ENCODE peak calls at places on chromosomes 16 and 17, in five cellular contexts. One of them, this sample, is unnamed.

GRCh38 chr16:28218109-28218508 is 6.3 kb upstream of the XPO6 start:
- DNase-seq in OCI-LY7: peak; percentile 60
- DNase-seq in GM23248: peak; percentile 74
- DNase-seq in PC-9: peak; percentile 12
- DNase-seq in astrocyte: no peak
- DNase-seq in this sample: peak; percentile 78

GRCh38 chr16:66486773-66487579 is 59.9 kb downstream of the BEAN1 start:
- DNase-seq in PC-9: peak; percentile 92
- DNase-seq in GM23248: peak; percentile 88
- DNase-seq in OCI-LY7: no peak
- DNase-seq in astrocyte: peak; percentile 78
- DNase-seq in this sample: no peak

GRCh38 chr17:9456265-9456664 is 119.4 kb downstream of the STX8 start:
- DNase-seq in GM23248: no peak
- DNase-seq in PC-9: no peak
- DNase-seq in astrocyte: no peak
- DNase-seq in OCI-LY7: no peak
- DNase-seq in this sample: no peak

GRCh38 chr17:79077587-79077986 is 3.0 kb downstream of the ENGASE start:
- DNase-seq in PC-9: no peak
- DNase-seq in astrocyte: no peak
- DNase-seq in GM23248: no peak
- DNase-seq in OCI-LY7: no peak
- DNase-seq in this sample: no peak

GRCh38 chr17:72421128-72422092 is 300.6 kb downstream of the SOX9 start:
- DNase-seq in PC-9: peak; percentile 90
- DNase-seq in GM23248: peak; percentile 98
- DNase-seq in OCI-LY7: peak; percentile 4
- DNase-seq in astrocyte: peak; percentile 99
- DNase-seq in this sample: no peak

GRCh38 chr16:57501492-57501891 is 15.2 kb upstream of the DOK4 start:
- DNase-seq in GM23248: no peak
- DNase-seq in astrocyte: no peak
- DNase-seq in PC-9: no peak
- DNase-seq in OCI-LY7: no peak
- DNase-seq in this sample: no peak

GRCh38 chr17:3750926-3751325 is 27.2 kb downstream of the HASPIN start:
- DNase-seq in GM23248: no peak
- DNase-seq in astrocyte: no peak
- DNase-seq in PC-9: no peak
- DNase-seq in OCI-LY7: no peak
- DNase-seq in this sample: no peak

GRCh38 chr16:56637814-56638750 is at the start of gene MT1A:
- DNase-seq in GM23248: peak; percentile 74
- DNase-seq in OCI-LY7: no peak
- DNase-seq in astrocyte: peak; percentile 26
- DNase-seq in PC-9: peak; percentile 76
- DNase-seq in this sample: peak; percentile 79

GRCh38 chr16:85982563-85982939 is 83.6 kb downstream of the IRF8 start:
- DNase-seq in OCI-LY7: no peak
- DNase-seq in PC-9: no peak
- DNase-seq in astrocyte: no peak
- DNase-seq in GM23248: no peak
- DNase-seq in this sample: no peak

GRCh38 chr16:69930117-69930776 is 20.9 kb upstream of the CLEC18A start:
- DNase-seq in GM23248: peak; percentile 82
- DNase-seq in OCI-LY7: peak; percentile 68
- DNase-seq in astrocyte: no peak
- DNase-seq in PC-9: peak; percentile 32
- DNase-seq in this sample: peak; percentile 90

GRCh38 chr17:39197380-39198185 is at the start of gene CACNB1:
- DNase-seq in PC-9: peak; percentile 78
- DNase-seq in OCI-LY7: peak; percentile 82
- DNase-seq in astrocyte: peak; percentile 65
- DNase-seq in GM23248: peak; percentile 88
- DNase-seq in this sample: peak; percentile 94

GRCh38 chr17:39199673-39199985 is 454 bp upstream of the RPL19 start:
- DNase-seq in OCI-LY7: no peak
- DNase-seq in GM23248: no peak
- DNase-seq in PC-9: no peak
- DNase-seq in astrocyte: no peak
- DNase-seq in this sample: no peak

GRCh38 chr17:39196191-39196819 is 1.2 kb downstream of the CACNB1 start:
- DNase-seq in astrocyte: no peak
- DNase-seq in GM23248: peak; percentile 47
- DNase-seq in OCI-LY7: no peak
- DNase-seq in PC-9: no peak
- DNase-seq in this sample: no peak

GRCh38 chr17:39196820-39197331 is 593 bp downstream of the CACNB1 start:
- DNase-seq in OCI-LY7: peak; percentile 62
- DNase-seq in astrocyte: no peak
- DNase-seq in PC-9: peak; percentile 64
- DNase-seq in GM23248: peak; percentile 63
- DNase-seq in this sample: peak; percentile 60

GRCh38 chr17:39198186-39198566 is 707 bp upstream of the CACNB1 start:
- DNase-seq in OCI-LY7: no peak
- DNase-seq in astrocyte: no peak
- DNase-seq in PC-9: no peak
- DNase-seq in GM23248: no peak
- DNase-seq in this sample: no peak
- H2AFZ ChIP-seq in OCI-LY7: peak overlapping the region; percentile 23
- H2AFZ ChIP-seq in astrocyte: peak overlapping the region; percentile 70
- H2AFZ ChIP-seq in PC-9: no peak overlapping the region
- H2AFZ ChIP-seq in GM23248: peak overlapping the region; percentile 43
- H2AFZ ChIP-seq in this sample: peak overlapping the region; percentile 81

GRCh38 chr17:45824475-45824874 is 20.2 kb upstream of the SPPL2C start:
- DNase-seq in PC-9: no peak
- DNase-seq in OCI-LY7: no peak
- DNase-seq in astrocyte: no peak
- DNase-seq in GM23248: no peak
- DNase-seq in this sample: peak; percentile 60
- H3K27ac ChIP-seq in PC-9: no peak overlapping the region
- H3K27ac ChIP-seq in OCI-LY7: no peak overlapping the region
- H3K27ac ChIP-seq in astrocyte: no peak overlapping the region
- H3K27ac ChIP-seq in GM23248: no peak overlapping the region
- H3K27ac ChIP-seq in this sample: no peak overlapping the region

GRCh38 chr16:73068546-73069401 is 20.8 kb upstream of the ZFHX3 start:
- DNase-seq in astrocyte: peak; percentile 98
- DNase-seq in PC-9: peak; percentile 59
- DNase-seq in GM23248: peak; percentile 95
- DNase-seq in OCI-LY7: no peak
- DNase-seq in this sample: no peak

GRCh38 chr16:73066927-73067670 is 19.2 kb upstream of the ZFHX3 start:
- DNase-seq in astrocyte: no peak
- DNase-seq in GM23248: peak; percentile 61
- DNase-seq in OCI-LY7: no peak
- DNase-seq in PC-9: no peak
- DNase-seq in this sample: no peak

GRCh38 chr16:73066321-73066926 is 18.5 kb upstream of the ZFHX3 start:
- DNase-seq in PC-9: no peak
- DNase-seq in astrocyte: no peak
- DNase-seq in OCI-LY7: no peak
- DNase-seq in GM23248: no peak
- DNase-seq in this sample: peak; percentile 62

GRCh38 chr16:73069581-73070262 is 21.8 kb upstream of the ZFHX3 start:
- DNase-seq in astrocyte: no peak
- DNase-seq in PC-9: no peak
- DNase-seq in GM23248: no peak
- DNase-seq in OCI-LY7: no peak
- DNase-seq in this sample: no peak

GRCh38 chr16:73067671-73068545 is 20.0 kb upstream of the ZFHX3 start:
- DNase-seq in PC-9: no peak
- DNase-seq in OCI-LY7: no peak
- DNase-seq in GM23248: no peak
- DNase-seq in astrocyte: no peak
- DNase-seq in this sample: no peak
- H2AFZ ChIP-seq in PC-9: peak overlapping the region; percentile 70
- H2AFZ ChIP-seq in OCI-LY7: no peak overlapping the region
- H2AFZ ChIP-seq in GM23248: peak overlapping the region; percentile 70
- H2AFZ ChIP-seq in astrocyte: no peak overlapping the region
- H2AFZ ChIP-seq in this sample: no peak overlapping the region

GRCh38 chr17:38877130-38877851 is 7.4 kb downstream of the LASP1 start:
- DNase-seq in PC-9: no peak
- DNase-seq in astrocyte: no peak
- DNase-seq in OCI-LY7: peak; percentile 93
- DNase-seq in GM23248: no peak
- DNase-seq in this sample: peak; percentile 59
- H3K27ac ChIP-seq in PC-9: peak overlapping the region; percentile 77
- H3K27ac ChIP-seq in astrocyte: no peak overlapping the region
- H3K27ac ChIP-seq in OCI-LY7: peak overlapping the region; percentile 81
- H3K27ac ChIP-seq in GM23248: no peak overlapping the region
- H3K27ac ChIP-seq in this sample: peak overlapping the region; percentile 98

DNA sequence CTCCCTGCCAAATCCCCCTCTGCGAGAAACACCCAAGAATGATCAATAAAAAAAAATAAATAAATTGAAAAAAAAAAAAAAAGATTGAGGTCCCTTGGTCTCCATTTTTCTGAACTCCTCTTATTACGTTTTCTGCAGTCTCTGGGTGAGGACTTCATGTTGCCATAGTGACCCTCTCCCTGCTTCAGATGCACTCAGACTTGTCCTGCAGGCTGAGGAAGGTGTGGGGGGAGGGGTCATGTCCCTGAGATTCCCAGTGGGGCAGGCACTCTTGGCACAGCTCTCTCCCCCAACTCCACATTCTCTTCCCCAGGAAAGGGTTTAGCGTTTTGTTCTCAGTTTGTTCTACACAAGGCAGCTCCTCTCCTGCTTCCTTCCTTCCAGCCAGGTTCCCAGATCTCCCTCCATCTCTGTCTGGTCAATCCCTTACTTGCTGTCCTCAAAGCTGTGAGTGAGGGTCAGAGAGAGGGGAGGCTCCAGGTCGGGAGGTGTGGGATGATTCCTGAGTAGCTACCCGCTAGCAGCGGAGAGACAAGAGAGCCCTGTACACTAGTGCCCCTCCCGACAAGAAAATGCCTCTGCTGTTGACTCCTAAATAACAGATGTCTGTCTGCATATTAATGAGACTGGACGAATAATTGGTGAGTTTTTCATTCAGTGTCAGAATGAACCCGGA is 9.1 kb downstream of the RND2 start:
- DNase-seq in astrocyte: no peak
- DNase-seq in PC-9: no peak
- DNase-seq in OCI-LY7: no peak
- DNase-seq in GM23248: no peak
- DNase-seq in this sample: peak; percentile 73
- H2AFZ ChIP-seq in astrocyte: peak overlapping the region; percentile 69
- H2AFZ ChIP-seq in PC-9: no peak overlapping the region
- H2AFZ ChIP-seq in OCI-LY7: no peak overlapping the region
- H2AFZ ChIP-seq in GM23248: no peak overlapping the region
- H2AFZ ChIP-seq in this sample: peak overlapping the region; percentile 85

DNA sequence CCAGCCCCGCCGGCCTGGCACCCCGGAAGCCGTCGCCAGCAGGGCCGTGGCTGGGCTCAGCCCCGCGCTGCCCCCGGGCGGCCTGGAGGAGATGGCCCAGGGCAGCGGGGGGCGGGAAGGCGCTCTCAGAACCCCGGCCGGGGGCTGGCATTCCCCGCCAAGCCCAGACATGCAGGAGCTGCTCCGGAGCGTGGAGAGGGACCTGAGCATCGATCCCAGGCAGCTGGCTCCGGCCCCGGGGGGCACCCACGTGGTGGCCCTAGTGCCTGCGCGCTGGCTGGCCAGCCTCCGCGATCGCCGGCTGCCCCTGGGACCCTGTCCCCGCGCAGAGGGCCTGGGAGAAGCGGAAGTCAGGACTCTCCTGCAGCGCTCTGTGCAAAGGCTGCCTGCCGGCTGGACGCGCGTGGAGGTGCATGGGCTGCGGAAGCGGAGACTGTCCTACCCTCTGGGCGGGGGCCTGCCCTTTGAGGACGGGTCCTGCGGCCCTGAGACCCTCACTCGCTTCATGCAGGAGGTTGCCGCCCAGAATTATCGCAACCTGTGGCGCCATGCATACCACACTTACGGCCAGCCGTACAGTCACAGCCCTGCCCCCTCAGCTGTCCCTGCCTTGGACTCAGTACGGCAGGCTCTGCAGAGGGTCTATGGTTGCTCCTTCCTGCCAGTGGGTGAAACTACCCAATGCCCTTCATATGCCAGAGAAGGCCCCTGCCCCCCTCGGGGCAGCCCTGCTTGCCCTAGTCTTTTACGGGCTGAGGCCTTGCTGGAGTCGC is 551 bp downstream of the WDR81 start:
- DNase-seq in GM23248: no peak
- DNase-seq in astrocyte: no peak
- DNase-seq in PC-9: no peak
- DNase-seq in OCI-LY7: no peak
- DNase-seq in this sample: peak; percentile 54
- H3K27ac ChIP-seq in GM23248: peak overlapping the region; percentile 55
- H3K27ac ChIP-seq in astrocyte: peak overlapping the region; percentile 49
- H3K27ac ChIP-seq in PC-9: no peak overlapping the region
- H3K27ac ChIP-seq in OCI-LY7: no peak overlapping the region
- H3K27ac ChIP-seq in this sample: no peak overlapping the region

DNA sequence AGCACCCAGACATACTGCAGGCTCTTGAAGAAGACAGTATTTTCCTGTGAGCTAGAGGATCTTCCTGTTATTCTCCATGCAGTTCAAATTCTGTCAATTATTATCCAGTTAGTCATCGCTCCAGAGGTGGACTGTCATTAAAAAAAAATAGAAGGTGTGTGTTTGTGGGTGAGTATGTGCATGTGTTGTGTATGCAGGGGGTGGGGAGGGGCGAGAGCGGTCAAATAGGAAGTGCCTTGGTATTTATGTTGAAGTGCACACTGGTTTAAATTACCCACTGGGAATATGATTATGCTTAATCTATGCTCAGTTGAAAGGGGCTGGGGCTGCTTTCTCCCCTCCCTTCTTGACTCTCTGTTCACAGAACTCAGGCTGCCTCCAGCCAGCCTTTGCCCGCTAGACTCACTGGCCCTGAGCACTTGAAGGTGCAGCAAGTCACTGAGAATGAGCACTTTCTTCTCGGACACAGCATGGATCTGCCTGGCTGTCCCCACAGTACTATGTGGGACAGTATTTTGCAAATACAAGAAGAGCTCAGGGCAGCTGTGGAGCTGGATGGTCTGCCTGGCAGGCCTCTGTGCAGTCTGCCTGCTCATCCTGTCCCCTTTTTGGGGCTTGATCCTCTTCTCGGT is at the start of gene HSD17B2:
- DNase-seq in GM23248: peak; percentile 33
- DNase-seq in astrocyte: peak; percentile 34
- DNase-seq in OCI-LY7: no peak
- DNase-seq in PC-9: no peak
- DNase-seq in this sample: no peak
- H2AFZ ChIP-seq in GM23248: no peak within 1 kb of the TSS
- H2AFZ ChIP-seq in astrocyte: no peak within 1 kb of the TSS
- H2AFZ ChIP-seq in OCI-LY7: no peak within 1 kb of the TSS
- H2AFZ ChIP-seq in PC-9: no peak within 1 kb of the TSS
- H2AFZ ChIP-seq in this sample: no peak within 1 kb of the TSS

GRCh38 chr17:81222906-81223757 is at the start of gene CEP131:
- DNase-seq in PC-9: peak; percentile 100
- DNase-seq in astrocyte: peak; percentile 92
- DNase-seq in GM23248: peak; percentile 100
- DNase-seq in OCI-LY7: peak; percentile 100
- DNase-seq in this sample: peak; percentile 99
- H3K27ac ChIP-seq in PC-9: no peak within 1 kb of the TSS
- H3K27ac ChIP-seq in astrocyte: no peak within 1 kb of the TSS
- H3K27ac ChIP-seq in GM23248: no peak within 1 kb of the TSS
- H3K27ac ChIP-seq in OCI-LY7: no peak within 1 kb of the TSS
- H3K27ac ChIP-seq in this sample: peak within 1 kb of the TSS; percentile 11

DNA sequence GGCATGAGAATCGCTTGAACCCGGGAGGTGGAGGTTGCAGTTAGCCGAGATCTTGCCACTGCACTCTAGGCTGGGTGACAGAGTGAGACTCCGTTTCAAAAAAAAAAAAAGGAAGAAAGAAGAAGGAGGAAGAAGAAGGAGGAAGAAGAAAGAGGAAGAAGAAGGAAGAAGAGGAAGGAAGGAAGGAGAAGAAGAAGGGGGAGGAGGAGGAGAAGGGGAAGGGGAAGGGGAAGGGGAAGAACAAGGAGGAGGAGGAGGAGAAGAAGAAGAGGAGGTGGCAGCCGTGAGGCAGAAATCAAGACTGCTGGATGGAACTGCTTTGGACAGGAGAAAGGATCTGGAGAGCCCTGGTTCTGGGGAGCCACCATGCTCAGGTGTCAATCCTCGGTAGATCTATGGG is 29.7 kb upstream of the PEMT start:
- DNase-seq in astrocyte: no peak
- DNase-seq in GM23248: no peak
- DNase-seq in PC-9: no peak
- DNase-seq in OCI-LY7: no peak
- DNase-seq in this sample: no peak
- H2AFZ ChIP-seq in astrocyte: no peak overlapping the region
- H2AFZ ChIP-seq in GM23248: no peak overlapping the region
- H2AFZ ChIP-seq in PC-9: no peak overlapping the region
- H2AFZ ChIP-seq in OCI-LY7: no peak overlapping the region
- H2AFZ ChIP-seq in this sample: no peak overlapping the region